ENCODE peak calls at places on chromosomes 16 and 17, in six cellular contexts. K, F, Y, Q, O and N are unnamed samples.

GRCh38 chr16:25097304-25097988 is 14.1 kb upstream of the LCMT1 start:
- DNase-seq in F (no peak), Y (no peak), O (no peak), K (no peak), Q (no peak), N (no peak)

GRCh38 chr17:21425736-21426135 is 49.6 kb downstream of the KCNJ12 start:
- DNase-seq in Q (no peak), Y (no peak), O (no peak), F (no peak), K (no peak), N (no peak)

GRCh38 chr17:15236281-15237105 is 28.6 kb downstream of the PMP22 start:
- DNase-seq in Y (no peak), Q (no peak), F (no peak), O (no peak), K (no peak), N (no peak)

GRCh38 chr17:40018211-40019121 is 3.2 kb downstream of the CSF3 start:
- DNase-seq in K (peak), Y (peak), O (no peak), Q (no peak), F (peak), N (no peak)

GRCh38 chr16:21704733-21705132 is 41.0 kb downstream of the OTOA start:
- DNase-seq in K (no peak), Q (no peak), Y (no peak), O (peak), F (no peak), N (no peak)

GRCh38 chr17:42706732-42707131 is 24.4 kb downstream of the CNTNAP1 start:
- DNase-seq in K (no peak), O (no peak), Q (no peak), F (no peak), Y (no peak), N (no peak)

GRCh38 chr17:1559743-1560581 is 2.6 kb downstream of the PITPNA start:
- DNase-seq in F (no peak), Q (no peak), O (no peak), Y (no peak), K (no peak), N (peak)

GRCh38 chr16:29663829-29664132 is 734 bp downstream of the SPN start:
- DNase-seq in Y (no peak), F (no peak), O (no peak), Q (peak), K (no peak), N (no peak)

GRCh38 chr17:10803830-10804498 is at the start of gene TMEM238L:
- DNase-seq in Q (no peak), Y (no peak), F (no peak), O (no peak), K (no peak), N (no peak)

GRCh38 chr17:50346313-50347086 is 574 bp downstream of the XYLT2 start:
- DNase-seq in O (no peak), Q (peak), F (peak), Y (peak), K (peak), N (peak)

DNA sequence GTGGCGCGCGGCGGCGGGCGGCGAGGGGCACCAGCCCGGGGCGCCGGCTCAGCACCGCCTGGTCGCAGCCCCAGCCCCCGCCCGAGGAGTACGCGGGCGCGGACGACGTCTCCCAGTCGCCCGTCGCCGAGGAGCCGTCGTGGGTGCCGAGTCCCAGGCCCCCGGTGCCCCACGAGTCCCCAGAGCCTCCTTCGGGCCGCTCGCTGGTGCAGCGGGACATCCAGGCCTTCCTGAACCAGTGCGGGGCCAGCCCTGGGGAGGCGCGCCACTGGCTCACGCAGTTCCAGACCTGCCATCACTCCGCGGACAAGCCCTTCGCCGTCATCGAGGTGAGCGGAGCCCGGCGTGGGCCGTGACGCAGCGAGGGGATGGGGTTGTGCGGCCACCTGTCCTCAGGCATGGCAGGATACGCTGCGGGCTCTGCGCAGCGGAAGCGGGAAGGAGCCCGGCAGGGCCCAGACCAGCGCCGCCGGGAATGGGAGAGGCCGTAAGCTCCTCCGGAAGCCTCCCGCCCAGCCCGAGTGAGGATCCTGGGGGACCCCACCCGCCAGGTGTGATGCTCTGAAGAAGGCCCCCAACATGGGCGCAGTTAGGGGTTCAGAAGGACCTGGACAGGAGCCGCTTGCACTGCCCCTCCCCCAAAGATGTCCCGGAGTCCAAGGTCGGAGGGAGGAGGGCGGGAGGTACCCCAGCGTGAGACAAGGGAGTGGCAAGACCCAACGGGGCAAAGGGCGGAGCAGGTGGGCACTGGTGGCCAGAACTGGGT is 522 bp downstream of the NAGS start:
- DNase-seq in Q (no peak), K (no peak), Y (peak), O (no peak), F (no peak), N (peak)
- H3K4me3 ChIP-seq in Q (no peak), K (peak), Y (peak), O (no peak), F (peak), N (peak)

DNA sequence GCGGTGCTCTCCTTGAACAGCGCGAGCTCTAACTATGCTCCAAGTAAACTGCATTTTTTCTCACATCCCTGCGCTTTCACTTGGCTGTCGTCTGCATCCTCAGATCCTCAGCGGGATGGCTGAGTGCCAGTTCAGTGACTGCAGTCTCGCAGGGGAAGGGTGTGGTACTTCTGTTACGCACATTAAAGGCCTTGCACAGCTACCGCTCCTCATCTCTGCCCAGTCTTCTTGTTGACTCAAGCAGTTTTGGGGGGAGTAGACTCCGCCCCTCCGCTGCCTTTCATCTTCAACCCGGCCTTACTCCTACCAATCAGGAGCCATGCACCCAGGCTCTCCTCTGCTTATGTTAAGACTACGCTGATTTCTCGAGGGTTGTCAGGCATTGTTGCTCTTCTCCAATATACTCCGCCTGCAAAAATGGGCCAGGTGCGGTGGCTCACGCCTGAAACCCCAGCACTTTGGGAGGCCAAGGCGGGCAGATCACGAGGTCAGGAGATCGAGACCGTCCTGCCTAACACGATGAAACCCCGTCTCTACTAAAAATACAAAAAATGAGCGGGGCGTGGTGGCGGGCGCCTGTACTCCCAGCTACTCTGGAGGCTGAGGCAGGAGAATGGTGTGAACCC is 10.0 kb downstream of the ATP5PD start:
- DNase-seq in O (peak), K (peak), Y (no peak), F (peak), Q (no peak), N (peak)
- H3K4me3 ChIP-seq in O (peak), K (peak), Y (no peak), F (peak), Q (no peak), N (no peak)

DNA sequence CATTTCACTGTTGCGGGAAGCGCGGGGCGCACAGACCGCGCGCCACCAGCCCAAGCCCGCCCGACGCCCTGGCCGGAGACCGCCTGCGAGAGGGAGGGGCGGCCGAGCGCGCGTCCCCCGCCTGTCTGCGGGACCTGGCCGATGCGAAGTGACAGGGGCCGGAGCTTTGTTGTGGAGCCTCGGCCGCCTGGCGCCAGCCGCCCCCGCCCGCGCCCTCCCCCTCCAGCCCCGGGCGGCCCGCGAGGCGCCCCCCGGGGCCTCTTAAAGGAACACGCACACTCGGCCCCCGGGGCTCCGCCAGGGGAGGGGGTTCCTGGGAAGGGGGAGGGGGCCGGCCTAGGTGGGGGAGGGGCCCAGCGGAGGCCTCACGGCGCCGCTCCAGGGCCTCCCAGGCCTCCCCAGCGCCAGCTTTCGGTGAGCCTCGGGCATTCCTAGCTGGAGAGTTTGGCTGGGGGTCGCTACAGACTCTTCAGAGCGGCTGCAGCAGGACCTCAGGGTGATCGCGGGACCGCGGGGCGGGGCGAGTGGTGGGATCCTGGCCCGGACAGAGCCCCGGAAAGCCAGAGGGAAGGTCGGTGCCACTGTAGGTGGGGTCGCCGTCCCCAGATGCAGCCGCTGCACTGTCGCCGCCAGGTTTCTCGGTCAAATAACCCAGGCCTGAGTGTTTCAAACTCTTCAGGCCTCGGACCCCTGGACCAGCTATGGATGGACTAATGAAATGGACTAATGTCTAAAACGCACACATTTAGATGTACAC is 2.4 kb upstream of the TBX2 start:
- DNase-seq in F (no peak), Y (peak), Q (no peak), O (no peak), K (no peak), N (peak)
- H3K4me3 ChIP-seq in F (peak), Y (peak), Q (no peak), O (no peak), K (peak), N (peak)

DNA sequence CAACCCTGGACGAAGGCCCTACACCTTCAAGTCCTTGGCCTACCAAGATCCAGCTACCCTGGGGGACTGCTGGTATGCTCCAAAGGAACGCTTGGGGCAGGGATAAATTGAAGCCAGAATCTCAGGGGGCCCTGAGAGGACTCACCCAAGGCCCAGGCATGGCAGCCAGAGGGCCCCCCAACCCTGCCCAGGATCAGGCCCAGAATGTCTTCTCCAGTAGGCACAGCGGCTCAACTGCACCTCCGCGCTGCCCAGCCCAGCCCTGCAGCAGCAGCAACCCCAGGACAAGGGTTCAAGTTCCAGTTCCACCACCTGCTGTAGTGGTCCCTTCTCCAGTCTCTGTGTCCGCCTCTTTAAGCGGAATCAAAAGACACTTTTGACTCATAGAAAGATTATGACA is 2.2 kb downstream of the TFAP4 start:
- DNase-seq in K (no peak), F (no peak), Q (no peak), Y (no peak), O (no peak), N (peak)
- H3K4me3 ChIP-seq in K (peak), F (peak), Q (peak), Y (peak), O (peak), N (no peak)

GRCh38 chr17:37488009-37488604 is 1.6 kb upstream of the DUSP14 start:
- DNase-seq in Q (peak), O (peak), F (no peak), Y (peak), K (no peak), N (no peak)
- H3K4me3 ChIP-seq in Q (no peak), O (peak), F (peak), Y (peak), K (peak), N (peak)